ENCODE peak calls at places on chromosomes 5 and 9, in nine cellular contexts. W, O, P, K, D, R, Q, I and U are unnamed samples.

GRCh38 chr9:136978073-136978864 is 965 bp downstream of the PTGDS start:
- DNase-seq in W (peak; percentile 74), O (no peak), P (peak; percentile 62), K (peak; percentile 40), D (peak; percentile 71), R (no peak), Q (peak; percentile 93), I (no peak), U (peak; percentile 38)

GRCh38 chr5:146667633-146668032 is 151.6 kb upstream of the GPR151 start:
- DNase-seq in W (no peak), O (no peak), P (no peak), K (no peak), D (no peak), R (peak; percentile 6), Q (no peak), I (peak; percentile 81), U (no peak)

GRCh38 chr5:95810305-95811125 is 12.0 kb downstream of the GLRX start:
- DNase-seq in W (no peak), O (no peak), P (no peak), K (no peak), D (no peak), R (no peak), Q (no peak), I (no peak), U (no peak)

GRCh38 chr9:129458155-129458661 is 162.7 kb downstream of the C9orf50 start:
- DNase-seq in W (peak; percentile 60), O (no peak), P (peak; percentile 29), K (peak; percentile 55), D (peak; percentile 51), R (no peak), Q (peak; percentile 74), I (no peak), U (no peak)

GRCh38 chr9:36150529-36151305 is 14.2 kb downstream of the GLIPR2 start:
- DNase-seq in W (no peak), O (no peak), P (no peak), K (no peak), D (no peak), R (no peak), Q (no peak), I (no peak), U (no peak)

GRCh38 chr9:114621975-114622609 is 11.0 kb downstream of the TMEM268 start:
- DNase-seq in W (no peak), O (no peak), P (no peak), K (no peak), D (no peak), R (peak; percentile 26), Q (no peak), I (no peak), U (no peak)

GRCh38 chr9:133950206-133950915 is 41.8 kb downstream of the VAV2 start:
- DNase-seq in W (no peak), O (no peak), P (no peak), K (no peak), D (no peak), R (no peak), Q (no peak), I (no peak), U (no peak)

GRCh38 chr5:31992377-31992776 is 181.7 kb downstream of the GOLPH3 start:
- DNase-seq in W (no peak), O (no peak), P (no peak), K (no peak), D (no peak), R (no peak), Q (no peak), I (no peak), U (no peak)

GRCh38 chr9:114125614-114126013 is 26.5 kb upstream of the KIF12 start:
- DNase-seq in W (no peak), O (no peak), P (no peak), K (no peak), D (no peak), R (no peak), Q (no peak), I (no peak), U (no peak)

GRCh38 chr5:141680751-141681201 is 1.3 kb downstream of the ARAP3 start:
- DNase-seq in W (no peak), O (no peak), P (no peak), K (peak; percentile 39), D (no peak), R (no peak), Q (no peak), I (no peak), U (peak; percentile 18)